ENCODE peak calls at places on chromosomes 12 and 14, in five cellular contexts. C is trophoblast cell, N is PC-3, X is GM12878, V is transverse colon. M is an unnamed sample.

GRCh38 chr12:15603461-15604085 is 185.6 kb downstream of the EPS8 start:
- DNase-seq in C (no peak), N (no peak), X (no peak), V (no peak), M (no peak)

GRCh38 chr14:77882631-77883030 is 82.7 kb downstream of the ADCK1 start:
- DNase-seq in C (no peak), N (no peak), X (no peak), V (no peak), M (peak)

GRCh38 chr12:5514545-5514944 is 82.6 kb downstream of the NTF3 start:
- DNase-seq in C (no peak), N (no peak), X (no peak), V (no peak), M (no peak)

GRCh38 chr14:65255029-65255545 is 152.8 kb upstream of the MAX start:
- DNase-seq in C (peak), N (peak), X (no peak), V (no peak), M (no peak)

GRCh38 chr14:65095633-65096205 is 6.6 kb downstream of the MAX start:
- DNase-seq in C (no peak), N (no peak), X (no peak), V (peak), M (peak)

GRCh38 chr12:34400986-34401658 is 378.8 kb downstream of the ALG10 start:
- DNase-seq in C (no peak), N (no peak), X (no peak), V (peak), M (no peak)

GRCh38 chr14:49989980-49990379 is 97.1 kb downstream of the ARF6 start:
- DNase-seq in C (no peak), N (no peak), X (no peak), V (no peak), M (no peak)

GRCh38 chr12:45130881-45131281 is 80.0 kb upstream of the DBX2 start:
- DNase-seq in C (peak), N (peak), X (peak), V (peak), M (peak)

GRCh38 chr14:62443796-62444195 is 601.5 kb downstream of the KCNH5 start:
- DNase-seq in C (peak), N (peak), X (no peak), V (no peak), M (no peak)

GRCh38 chr12:125092108-125092871 is 27.1 kb downstream of the AACS start:
- DNase-seq in C (no peak), N (no peak), X (no peak), V (no peak), M (no peak)

GRCh38 chr12:111024205-111024794 is 103.9 kb upstream of the MYL2 start:
- DNase-seq in C (peak), N (peak), X (peak), V (peak), M (peak)

GRCh38 chr12:67354322-67354721 is 85.2 kb downstream of the CAND1 start:
- DNase-seq in C (no peak), N (no peak), X (no peak), V (no peak), M (peak)

GRCh38 chr12:48767047-48767446 is 21.8 kb downstream of the ADCY6 start:
- DNase-seq in C (no peak), N (no peak), X (no peak), V (no peak), M (no peak)

GRCh38 chr12:60926256-60926655 is 1330.4 kb downstream of the SLC16A7 start:
- DNase-seq in C (no peak), N (no peak), X (no peak), V (no peak), M (no peak)

GRCh38 chr12:3655331-3655900 is 97.5 kb downstream of the CRACR2A start:
- DNase-seq in C (no peak), N (peak), X (no peak), V (no peak), M (peak)

GRCh38 chr14:60616326-60617044 is 32.8 kb downstream of the SIX1 start:
- DNase-seq in C (no peak), N (no peak), X (no peak), V (no peak), M (no peak)

GRCh38 chr14:53663709-53664108 is 292.9 kb downstream of the BMP4 start:
- DNase-seq in C (no peak), N (peak), X (no peak), V (peak), M (no peak)

GRCh38 chr12:43981726-43982125 is 145.8 kb downstream of the TMEM117 start:
- DNase-seq in C (no peak), N (no peak), X (no peak), V (no peak), M (no peak)

GRCh38 chr14:23252006-23252405 is 14.3 kb downstream of the RNF212B start:
- DNase-seq in C (no peak), N (no peak), X (no peak), V (no peak), M (no peak)

GRCh38 chr14:21521526-21521925 is 4.6 kb downstream of the SALL2 start:
- DNase-seq in C (peak), N (peak), X (no peak), V (no peak), M (no peak)

GRCh38 chr12:130765186-130765659 is 49.1 kb upstream of the RIMBP2 start:
- DNase-seq in C (peak), N (peak), X (no peak), V (no peak), M (no peak)

GRCh38 chr12:62722971-62723680 is 211.8 kb downstream of the PPM1H start:
- DNase-seq in C (no peak), N (peak), X (no peak), V (no peak), M (no peak)

GRCh38 chr12:91382081-91382543 is 199.5 kb upstream of the DCN start:
- DNase-seq in C (peak), N (peak), X (peak), V (peak), M (peak)

GRCh38 chr14:60151715-60152114 is 13.5 kb downstream of the DHRS7 start:
- DNase-seq in C (peak), N (peak), X (no peak), V (peak), M (peak)

GRCh38 chr12:19220205-19220604 is 90.7 kb downstream of the PLEKHA5 start:
- DNase-seq in C (no peak), N (peak), X (no peak), V (no peak), M (no peak)

GRCh38 chr14:73591690-73592448 is at the start of gene ACOT4:
- DNase-seq in C (peak), N (peak), X (no peak), V (peak), M (peak)

GRCh38 chr14:74568896-74569295 is 43.1 kb downstream of the LTBP2 start:
- DNase-seq in C (no peak), N (no peak), X (no peak), V (no peak), M (peak)

GRCh38 chr12:70305794-70306193 is 60.3 kb upstream of the KCNMB4 start:
- DNase-seq in C (no peak), N (no peak), X (no peak), V (no peak), M (no peak)

GRCh38 chr14:26363689-26364088 is 234.1 kb downstream of the NOVA1 start:
- DNase-seq in C (no peak), N (no peak), X (no peak), V (no peak), M (no peak)

GRCh38 chr12:111443586-111443985 is 37.9 kb downstream of the SH2B3 start:
- DNase-seq in C (peak), N (peak), X (no peak), V (peak), M (no peak)

GRCh38 chr12:85865905-85866304 is 8.2 kb upstream of the NTS start:
- DNase-seq in C (no peak), N (no peak), X (no peak), V (no peak), M (no peak)

GRCh38 chr12:45278447-45278846 is 62.6 kb downstream of the ANO6 start:
- DNase-seq in C (no peak), N (no peak), X (no peak), V (no peak), M (no peak)

GRCh38 chr14:22844221-22845102 is 8.1 kb downstream of the MMP14 start:
- DNase-seq in C (no peak), N (no peak), X (no peak), V (no peak), M (no peak)

GRCh38 chr12:127044841-127045240 is 1222.1 kb upstream of the TMEM132C start:
- DNase-seq in C (no peak), N (no peak), X (no peak), V (no peak), M (no peak)
- H3K4me3 ChIP-seq in C (no peak), N (no peak), X (no peak), V (no peak), M (no peak)

GRCh38 chr14:96098999-96099335 is 59.8 kb downstream of the C14orf132 start:
- DNase-seq in C (no peak), N (no peak), X (no peak), V (no peak), M (no peak)

GRCh38 chr14:96098309-96098998 is 59.3 kb downstream of the C14orf132 start:
- DNase-seq in C (peak), N (peak), X (peak), V (no peak), M (peak)

GRCh38 chr14:96095581-96096476 is 56.7 kb downstream of the C14orf132 start:
- DNase-seq in C (peak), N (peak), X (no peak), V (no peak), M (no peak)

GRCh38 chr14:96096639-96097610 is 57.8 kb downstream of the C14orf132 start:
- DNase-seq in C (no peak), N (no peak), X (no peak), V (no peak), M (no peak)

GRCh38 chr14:96097752-96098151 is 58.6 kb downstream of the C14orf132 start:
- DNase-seq in C (no peak), N (no peak), X (no peak), V (no peak), M (no peak)
- H3K27ac ChIP-seq in C (no peak), N (no peak), X (no peak), V (no peak), M (no peak)

GRCh38 chr14:69616408-69616773 is 5.0 kb downstream of the SUSD6 start:
- DNase-seq in C (no peak), N (no peak), X (no peak), V (no peak), M (no peak)
- H3K4me3 ChIP-seq in C (no peak), N (no peak), X (peak), V (no peak), M (no peak)

DNA sequence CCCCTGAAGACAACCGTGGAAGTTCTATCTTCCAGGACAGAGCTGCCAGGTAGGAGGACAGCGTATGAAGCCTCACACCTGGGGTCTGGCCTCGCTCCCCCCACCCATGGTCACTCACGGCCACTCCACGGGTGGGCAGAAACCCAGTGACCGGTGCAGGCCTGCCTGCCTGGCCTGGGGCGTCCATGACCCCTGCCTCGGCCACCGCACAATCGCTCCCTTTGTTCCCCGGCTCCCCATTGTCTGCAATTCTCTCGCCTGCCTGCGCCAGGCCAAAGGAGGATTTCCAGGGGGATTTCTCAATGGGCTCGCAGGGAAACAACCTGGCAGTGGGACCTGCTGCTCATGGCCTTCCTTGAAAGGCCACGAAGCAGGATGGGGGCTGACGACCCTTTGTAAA is 22.6 kb downstream of the CCDC85C start:
- DNase-seq in C (no peak), N (no peak), X (no peak), V (no peak), M (no peak)
- H3K27ac ChIP-seq in C (peak), N (no peak), X (no peak), V (peak), M (no peak)

DNA sequence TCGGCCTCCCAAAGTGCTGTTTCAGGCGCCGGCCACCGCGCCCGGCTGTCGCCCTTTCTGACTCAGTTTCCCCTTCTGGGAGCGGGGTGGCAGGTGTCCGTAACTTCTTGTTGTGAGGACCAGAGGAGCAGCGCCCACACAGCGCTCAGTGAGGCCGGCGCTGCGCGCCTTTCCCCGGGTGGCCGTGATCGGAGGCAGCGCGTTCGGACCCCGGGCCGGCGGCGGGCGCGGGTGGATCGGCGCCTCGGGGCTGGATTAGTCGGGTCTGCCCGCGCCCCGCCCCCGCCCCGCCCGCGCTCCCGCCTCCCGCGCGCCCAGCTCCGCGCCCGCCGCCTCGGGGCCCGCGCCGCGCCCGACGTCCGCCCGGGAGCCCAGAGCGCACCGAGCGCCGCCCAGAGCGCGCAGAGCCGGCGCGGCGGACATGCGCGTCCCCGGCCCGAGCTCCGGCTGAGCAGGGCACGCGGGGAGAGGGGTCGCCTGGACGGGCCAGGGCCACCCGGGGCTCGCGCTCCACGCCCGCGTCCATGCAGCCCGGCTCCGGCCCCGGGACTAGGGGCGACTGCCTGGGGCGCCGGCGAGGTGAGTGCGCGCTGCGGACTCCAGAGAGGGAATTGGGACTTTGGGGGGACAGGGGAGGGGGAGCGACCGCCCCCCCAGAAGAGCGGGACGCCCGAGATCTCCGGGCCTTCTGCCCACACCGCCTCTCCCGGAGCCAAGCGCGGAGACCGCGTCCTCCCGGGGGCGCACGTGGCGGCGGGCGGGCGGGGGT is 50.5 kb downstream of the LRCOL1 start:
- DNase-seq in C (no peak), N (peak), X (no peak), V (peak), M (peak)
- H3K4me3 ChIP-seq in C (peak), N (peak), X (peak), V (peak), M (peak)

GRCh38 chr12:50625029-50625875 is 120.5 kb downstream of the DIP2B start:
- DNase-seq in C (no peak), N (no peak), X (no peak), V (no peak), M (no peak)
- H3K27ac ChIP-seq in C (peak), N (no peak), X (no peak), V (peak), M (no peak)

M was measured in thyroid gland.